ENCODE peak calls at places on chromosomes 7 and 10, in six cellular contexts. U is mesenchymal stem cell, I is IMR-90, S is mesendoderm, V is H1, Q is H9. D is an unnamed sample.

GRCh38 chr10:116715396-116715795 is 27.0 kb downstream of the HSPA12A start:
- DNase-seq in V (no peak), U (no peak), S (no peak), Q (no peak), I (no peak), D (no peak)

GRCh38 chr10:48400129-48400849 is 93.8 kb downstream of the MAPK8 start:
- DNase-seq in Q (no peak), I (peak; percentile 64), V (no peak), U (peak; percentile 45), S (no peak), D (peak; percentile 83)

GRCh38 chr10:75984067-75984466 is 552.6 kb downstream of the LRMDA start:
- DNase-seq in Q (no peak), S (no peak), V (no peak), I (no peak), U (no peak), D (no peak)

GRCh38 chr7:151905322-151905721 is 28.4 kb upstream of the PRKAG2 start:
- DNase-seq in S (no peak), U (no peak), Q (no peak), V (no peak), I (no peak), D (no peak)

GRCh38 chr10:7525314-7526016 is 114.6 kb upstream of the SFMBT2 start:
- DNase-seq in S (peak; percentile 84), V (peak; percentile 67), I (peak; percentile 66), U (peak; percentile 63), Q (peak; percentile 47), D (peak; percentile 90)

GRCh38 chr10:61981460-61981859 is 80.0 kb downstream of the ARID5B start:
- DNase-seq in Q (no peak), I (no peak), S (no peak), V (no peak), U (no peak), D (no peak)

GRCh38 chr7:138890782-138891445 is 90.3 kb downstream of the KIAA1549 start:
- DNase-seq in V (no peak), U (peak; percentile 58), I (peak; percentile 22), S (no peak), Q (no peak), D (peak; percentile 94)

GRCh38 chr10:79192677-79193003 is 123.9 kb downstream of the ZMIZ1 start:
- DNase-seq in V (no peak), I (peak; percentile 73), S (no peak), U (peak; percentile 72), Q (no peak), D (peak; percentile 15)

GRCh38 chr7:124881981-124882380 is 47.6 kb downstream of the POT1 start:
- DNase-seq in S (no peak), I (no peak), U (no peak), Q (no peak), V (no peak), D (no peak)

GRCh38 chr10:64011871-64012714 is 490.9 kb downstream of the REEP3 start:
- DNase-seq in S (no peak), U (no peak), Q (no peak), I (no peak), V (no peak), D (peak; percentile 9)

GRCh38 chr7:77425151-77426051 is 9.3 kb upstream of the GSAP start:
- DNase-seq in Q (peak; percentile 46), I (peak; percentile 91), U (peak; percentile 81), V (no peak), S (peak; percentile 90), D (peak; percentile 37)

GRCh38 chr7:155807805-155808550 is 4.3 kb downstream of the SHH start:
- DNase-seq in Q (peak; percentile 45), S (peak; percentile 53), U (no peak), I (no peak), V (no peak), D (no peak)

GRCh38 chr10:122362621-122363020 is 11.9 kb upstream of the PLEKHA1 start:
- DNase-seq in Q (no peak), S (no peak), U (no peak), V (peak; percentile 23), I (no peak), D (peak; percentile 69)

GRCh38 chr7:87785368-87785995 is 90.7 kb downstream of the SLC25A40 start:
- DNase-seq in V (no peak), Q (no peak), U (no peak), I (no peak), S (no peak), D (no peak)

GRCh38 chr7:96127746-96128145 is 194.2 kb downstream of the SLC25A13 start:
- DNase-seq in S (no peak), Q (no peak), I (no peak), V (no peak), U (no peak), D (no peak)

GRCh38 chr7:31192996-31193395 is 140.9 kb downstream of the ADCYAP1R1 start:
- DNase-seq in S (peak; percentile 87), U (peak; percentile 27), I (peak; percentile 16), V (peak; percentile 84), Q (peak; percentile 90), D (peak; percentile 35)

GRCh38 chr10:24603333-24603732 is 120.4 kb downstream of the ARHGAP21 start:
- DNase-seq in V (no peak), U (peak; percentile 55), Q (no peak), S (no peak), I (peak; percentile 70), D (no peak)

GRCh38 chr7:113756250-113756649 is 162.6 kb downstream of the PPP1R3A start:
- DNase-seq in S (no peak), Q (no peak), I (no peak), U (no peak), V (no peak), D (no peak)

GRCh38 chr10:12716042-12716441 is 285.5 kb downstream of the CCDC3 start:
- DNase-seq in U (no peak), I (no peak), V (no peak), S (peak; percentile 68), Q (no peak), D (no peak)

GRCh38 chr10:49571419-49571818 is 32.5 kb upstream of the ERCC6 start:
- DNase-seq in S (no peak), U (peak; percentile 26), Q (no peak), V (no peak), I (peak; percentile 20), D (no peak)

GRCh38 chr7:44269943-44270493 is 55.4 kb downstream of the CAMK2B start:
- DNase-seq in V (no peak), S (no peak), Q (no peak), U (no peak), I (no peak), D (no peak)

GRCh38 chr7:43590862-43591550 is 8.1 kb downstream of the STK17A start:
- DNase-seq in Q (no peak), U (no peak), S (no peak), I (no peak), V (no peak), D (no peak)

GRCh38 chr7:47498229-47499056 is 83.5 kb downstream of the TNS3 start:
- DNase-seq in S (no peak), U (no peak), Q (no peak), V (no peak), I (no peak), D (peak; percentile 98)

GRCh38 chr10:61942997-61943457 is 41.5 kb downstream of the ARID5B start:
- DNase-seq in V (no peak), Q (no peak), I (peak; percentile 54), S (peak; percentile 14), U (peak; percentile 81), D (peak; percentile 89)

GRCh38 chr7:23474829-23475578 is 4.7 kb upstream of the IGF2BP3 start:
- DNase-seq in Q (no peak), S (no peak), I (no peak), U (no peak), V (no peak), D (no peak)

GRCh38 chr10:102413053-102413705 is 5.4 kb downstream of the PSD start:
- DNase-seq in S (peak; percentile 67), U (no peak), V (no peak), I (no peak), Q (peak; percentile 64), D (no peak)
- H2AK5ac ChIP-seq in S (no peak overlapping the region), U (no peak overlapping the region), V (no peak overlapping the region), I (no peak overlapping the region), Q (no peak overlapping the region), D (no peak overlapping the region)

GRCh38 chr10:770975-771374 is 81.5 kb upstream of the DIP2C start:
- DNase-seq in I (no peak), V (no peak), S (no peak), Q (no peak), U (no peak), D (no peak)

GRCh38 chr10:771647-772046 is 82.2 kb upstream of the DIP2C start:
- DNase-seq in U (peak; percentile 4), Q (no peak), I (no peak), V (no peak), S (no peak), D (no peak)

GRCh38 chr10:767211-767610 is 77.7 kb upstream of the DIP2C start:
- DNase-seq in V (no peak), Q (no peak), U (no peak), I (no peak), S (no peak), D (no peak)

GRCh38 chr10:772227-772637 is 82.8 kb upstream of the DIP2C start:
- DNase-seq in U (no peak), Q (peak; percentile 67), V (peak; percentile 49), I (no peak), S (no peak), D (no peak)

DNA sequence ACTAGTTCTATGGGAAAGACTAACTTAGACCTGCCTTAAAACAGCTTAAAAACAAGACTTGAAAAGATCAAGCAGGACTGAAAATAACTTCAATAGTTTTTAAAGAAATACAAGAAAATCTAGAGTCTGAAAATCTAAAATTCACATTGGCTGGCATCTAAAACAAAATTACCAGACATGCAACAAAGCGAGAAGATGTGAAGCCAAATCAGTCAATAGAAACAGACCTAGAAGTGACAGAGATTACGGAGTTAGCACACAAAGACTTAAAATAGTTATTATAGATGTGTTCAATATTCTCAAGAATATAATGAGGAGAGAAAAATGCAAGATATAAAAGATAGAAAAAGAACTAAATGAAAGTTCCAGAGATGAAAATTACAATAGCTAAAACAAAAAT is 78.3 kb upstream of the DIP2C start:
- DNase-seq in V (no peak), U (no peak), S (no peak), Q (no peak), I (no peak), D (no peak)
- H2BK120ac ChIP-seq in V (no peak overlapping the region), U (no peak overlapping the region), S (no peak overlapping the region), Q (no peak overlapping the region), I (no peak overlapping the region), D (no peak overlapping the region)

GRCh38 chr10:70441877-70442205 is 360 bp upstream of the NODAL start:
- DNase-seq in U (no peak), I (no peak), V (no peak), Q (peak; percentile 72), S (peak; percentile 87), D (no peak)
- H2AK5ac ChIP-seq in U (no peak overlapping the region), I (no peak overlapping the region), V (no peak overlapping the region), Q (no peak overlapping the region), S (peak overlapping the region; percentile 51), D (no peak overlapping the region)

DNA sequence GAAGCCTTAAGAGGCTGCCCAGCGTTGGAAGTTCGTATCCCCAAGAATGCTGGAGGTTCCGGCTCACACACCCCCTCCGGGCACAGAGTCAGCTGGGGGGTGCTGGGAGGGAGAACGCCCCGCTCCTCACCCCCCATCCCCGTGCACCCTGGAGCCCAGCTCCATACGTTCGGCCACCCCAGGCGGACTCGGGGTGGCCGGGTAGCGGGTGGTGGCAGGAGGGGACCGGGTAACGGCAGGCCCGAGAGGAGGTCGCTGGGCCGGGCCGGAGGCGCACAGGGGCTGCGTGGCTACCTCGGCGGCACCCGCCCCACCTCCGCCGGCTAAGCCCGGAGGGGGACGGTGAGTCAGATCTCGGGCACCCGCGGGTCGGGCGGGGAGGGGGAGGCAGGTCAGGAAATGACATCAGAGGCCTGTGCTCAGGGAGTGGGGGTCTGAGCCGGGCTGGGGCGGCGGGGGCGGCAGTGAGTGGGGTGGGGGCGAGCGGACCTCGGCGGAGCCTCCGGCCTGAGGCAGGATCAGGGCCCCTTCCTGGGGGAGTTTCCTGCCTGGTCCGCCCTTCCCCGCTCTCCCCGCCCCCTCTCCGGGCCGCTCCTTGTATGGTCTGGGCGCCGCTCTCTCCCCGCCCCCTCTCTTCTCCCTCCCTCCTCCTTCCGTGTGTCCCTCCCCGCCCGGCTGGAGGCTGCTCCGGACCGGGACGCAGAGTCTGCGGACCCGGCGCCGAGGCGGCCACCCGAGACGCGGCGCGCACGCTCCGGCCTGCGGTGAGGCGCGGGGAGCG is at the start of gene ZYX:
- DNase-seq in V (peak; percentile 91), I (peak; percentile 95), S (peak; percentile 98), U (peak; percentile 96), Q (peak; percentile 96), D (peak; percentile 95)
- H2BK120ac ChIP-seq in V (no peak within 1 kb of the TSS), I (peak within 1 kb of the TSS; percentile 89), S (peak within 1 kb of the TSS; percentile 88), U (peak within 1 kb of the TSS; percentile 97), Q (peak within 1 kb of the TSS; percentile 54), D (peak within 1 kb of the TSS; percentile 99)